ENCODE peak calls at places on chromosomes 4 and X, in five cellular contexts. B is aorta; Z is transverse colon; E is caudate nucleus; M is CD8-positive, alpha-beta memory T cell. P is an unnamed sample.

GRCh38 chrX:63281465-63281864 is 69.7 kb downstream of the SPIN4 start:
- DNase-seq in B (no peak), Z (no peak), E (no peak), M (no peak), P (no peak)

GRCh38 chrX:53716328-53717088 is 30.0 kb upstream of the HUWE1 start:
- DNase-seq in B (no peak), Z (peak), E (no peak), M (peak), P (no peak)

GRCh38 chrX:137743414-137743813 is 177.5 kb downstream of the ZIC3 start:
- DNase-seq in B (no peak), Z (no peak), E (no peak), M (no peak), P (no peak)

GRCh38 chr4:78171482-78171881 is 114.4 kb downstream of the FRAS1 start:
- DNase-seq in B (no peak), Z (no peak), E (no peak), M (no peak), P (no peak)

GRCh38 chr4:41549469-41549868 is 11.5 kb downstream of the LIMCH1 start:
- DNase-seq in B (no peak), Z (no peak), E (no peak), M (no peak), P (no peak)

GRCh38 chr4:138875886-138876608 is 139.5 kb upstream of the NOCT start:
- DNase-seq in B (no peak), Z (no peak), E (no peak), M (no peak), P (peak)

GRCh38 chr4:154643493-154643892 is 31.0 kb upstream of the FGG start:
- DNase-seq in B (no peak), Z (no peak), E (no peak), M (no peak), P (peak)

GRCh38 chr4:152257601-152258066 is 278.3 kb downstream of the FBXW7 start:
- DNase-seq in B (no peak), Z (no peak), E (no peak), M (no peak), P (peak)

GRCh38 chr4:97504713-97505112 is 638.6 kb downstream of the STPG2 start:
- DNase-seq in B (no peak), Z (no peak), E (no peak), M (no peak), P (no peak)

GRCh38 chr4:66769436-66769835 is 775.9 kb downstream of the CENPC start:
- DNase-seq in B (no peak), Z (no peak), E (no peak), M (no peak), P (no peak)

GRCh38 chr4:42464550-42465124 is 67.3 kb downstream of the SHISA3 start:
- DNase-seq in B (no peak), Z (no peak), E (no peak), M (no peak), P (no peak)

GRCh38 chr4:112279025-112279881 is 6.5 kb downstream of the TIFA start:
- DNase-seq in B (no peak), Z (no peak), E (no peak), M (no peak), P (no peak)

GRCh38 chrX:16822723-16823122 is 36.5 kb downstream of the TXLNG start:
- DNase-seq in B (no peak), Z (no peak), E (no peak), M (no peak), P (peak)

GRCh38 chr4:8647094-8647570 is 54.6 kb downstream of the CPZ start:
- DNase-seq in B (no peak), Z (no peak), E (no peak), M (no peak), P (no peak)

GRCh38 chr4:100690812-100691211 is 173.0 kb upstream of the EMCN start:
- DNase-seq in B (no peak), Z (no peak), E (no peak), M (no peak), P (no peak)

GRCh38 chrX:134753185-134754008 is 95.1 kb upstream of the PLAC1 start:
- DNase-seq in B (no peak), Z (no peak), E (no peak), M (no peak), P (peak)

GRCh38 chr4:145034727-145035211 is 63.2 kb downstream of the ANAPC10 start:
- DNase-seq in B (no peak), Z (no peak), E (no peak), M (no peak), P (peak)

GRCh38 chr4:14168919-14169318 is 541.4 kb upstream of the BOD1L1 start:
- DNase-seq in B (no peak), Z (peak), E (no peak), M (no peak), P (peak)

GRCh38 chr4:120084327-120084726 is 17.7 kb upstream of the MAD2L1 start:
- DNase-seq in B (no peak), Z (no peak), E (no peak), M (no peak), P (no peak)

DNA sequence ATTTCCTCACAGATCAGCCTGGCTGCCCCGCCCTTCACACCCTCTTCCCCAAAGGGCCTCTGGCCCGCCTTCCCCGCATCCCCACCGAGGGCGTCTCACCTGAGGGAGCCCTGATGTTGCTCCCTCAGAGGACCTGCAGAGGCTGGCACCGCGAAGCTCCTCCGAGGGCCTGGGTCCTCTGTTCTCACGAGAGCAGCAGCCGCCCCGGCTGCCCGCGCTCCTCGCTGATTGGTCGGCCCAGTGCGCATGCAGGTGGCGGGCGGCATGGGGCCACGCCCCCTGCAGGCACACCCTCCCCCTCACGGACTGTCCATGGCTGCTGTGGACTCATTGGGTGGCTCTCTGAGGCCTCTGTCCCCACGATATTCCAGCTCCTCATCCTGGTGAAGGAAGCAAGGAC is at the start of gene FAM9C:
- DNase-seq in B (no peak), Z (no peak), E (no peak), M (no peak), P (no peak)
- H3K27ac ChIP-seq in B (no peak), Z (no peak), E (no peak), M (no peak), P (no peak)

GRCh38 chrX:154731203-154731602 is 19.7 kb downstream of the GAB3 start:
- DNase-seq in B (no peak), Z (no peak), E (no peak), M (peak), P (no peak)
- H3K27ac ChIP-seq in B (no peak), Z (peak), E (no peak), M (peak), P (peak)

DNA sequence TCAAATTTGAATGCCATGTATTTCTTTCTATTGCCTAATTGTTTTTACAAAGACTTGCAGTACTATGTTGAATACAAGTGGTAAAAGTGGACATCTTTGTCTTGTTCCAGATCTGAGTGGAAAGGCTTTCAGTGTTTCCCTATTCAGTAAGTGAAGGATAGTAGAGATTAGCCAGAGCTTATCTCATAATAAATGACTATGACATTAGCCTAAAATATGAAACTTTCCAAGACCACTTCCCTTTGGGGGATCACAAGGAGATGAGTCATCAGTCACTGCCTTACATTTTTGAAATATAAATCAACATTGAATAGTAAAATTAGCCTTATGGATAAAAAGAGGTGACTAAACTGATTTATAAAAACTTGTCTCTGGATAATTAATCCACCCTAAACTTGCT is 554.1 kb upstream of the MAGEB2 start:
- DNase-seq in B (no peak), Z (no peak), E (no peak), M (no peak), P (no peak)
- H3K27ac ChIP-seq in B (no peak), Z (no peak), E (peak), M (no peak), P (no peak)

GRCh38 chrX:68669872-68670271 is 22.4 kb downstream of the STARD8 start:
- DNase-seq in B (no peak), Z (no peak), E (no peak), M (no peak), P (no peak)

GRCh38 chrX:68669094-68669830 is 21.8 kb downstream of the STARD8 start:
- DNase-seq in B (no peak), Z (no peak), E (no peak), M (no peak), P (no peak)

GRCh38 chrX:68671221-68671620 is 23.8 kb downstream of the STARD8 start:
- DNase-seq in B (no peak), Z (no peak), E (no peak), M (no peak), P (no peak)

GRCh38 chrX:68675466-68675865 is 28.0 kb downstream of the STARD8 start:
- DNase-seq in B (no peak), Z (no peak), E (no peak), M (no peak), P (no peak)

DNA sequence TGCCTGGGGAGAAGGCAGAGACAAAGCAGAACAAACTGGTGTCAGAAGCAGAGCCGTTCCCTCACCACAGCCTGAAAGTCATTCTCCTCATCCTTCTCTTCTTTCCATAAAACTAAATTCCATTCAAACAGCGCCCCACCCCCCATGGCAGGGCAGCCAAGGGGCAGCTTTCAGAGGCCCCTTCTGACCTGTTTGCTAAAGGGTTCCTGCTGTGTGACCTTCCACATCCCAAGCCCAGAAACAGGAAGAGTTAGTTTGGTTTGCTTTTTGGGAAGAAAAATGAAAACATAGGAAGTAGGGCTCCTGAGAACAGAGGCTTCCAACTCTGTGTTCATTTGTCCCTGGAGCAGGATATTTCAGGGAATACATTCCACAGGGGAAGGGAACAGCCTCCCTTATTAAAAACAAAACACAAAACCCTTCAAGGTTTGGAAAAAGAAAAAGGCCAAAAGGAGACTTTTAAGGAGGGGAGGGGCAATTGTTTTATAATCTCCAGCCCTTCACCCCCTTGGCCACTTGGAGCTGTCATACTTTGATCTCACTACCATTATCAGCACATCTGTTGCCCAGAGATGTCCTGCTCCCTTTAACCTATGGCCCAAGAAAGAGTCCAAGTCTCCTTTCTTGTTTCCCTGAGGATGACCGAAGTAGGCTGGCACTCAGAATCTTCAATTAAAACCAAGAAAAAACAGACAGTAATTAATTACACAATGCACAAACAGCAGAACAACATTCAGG is 25.3 kb downstream of the STARD8 start:
- DNase-seq in B (no peak), Z (no peak), E (no peak), M (no peak), P (no peak)
- H3K27ac ChIP-seq in B (no peak), Z (peak), E (no peak), M (no peak), P (no peak)

GRCh38 chr4:83110222-83110945 is 4.1 kb downstream of the PLAC8 start:
- DNase-seq in B (peak), Z (peak), E (peak), M (peak), P (peak)

GRCh38 chr4:83112239-83112638 is 2.3 kb downstream of the PLAC8 start:
- DNase-seq in B (no peak), Z (peak), E (no peak), M (no peak), P (no peak)

GRCh38 chr4:83112678-83113428 is 1.7 kb downstream of the PLAC8 start:
- DNase-seq in B (no peak), Z (peak), E (no peak), M (no peak), P (no peak)

GRCh38 chr4:83109480-83110221 is 4.9 kb downstream of the PLAC8 start:
- DNase-seq in B (peak), Z (peak), E (no peak), M (peak), P (peak)

GRCh38 chr4:83110970-83111369 is 3.6 kb downstream of the PLAC8 start:
- DNase-seq in B (no peak), Z (no peak), E (no peak), M (no peak), P (no peak)
- H3K27ac ChIP-seq in B (no peak), Z (peak), E (no peak), M (peak), P (peak)

DNA sequence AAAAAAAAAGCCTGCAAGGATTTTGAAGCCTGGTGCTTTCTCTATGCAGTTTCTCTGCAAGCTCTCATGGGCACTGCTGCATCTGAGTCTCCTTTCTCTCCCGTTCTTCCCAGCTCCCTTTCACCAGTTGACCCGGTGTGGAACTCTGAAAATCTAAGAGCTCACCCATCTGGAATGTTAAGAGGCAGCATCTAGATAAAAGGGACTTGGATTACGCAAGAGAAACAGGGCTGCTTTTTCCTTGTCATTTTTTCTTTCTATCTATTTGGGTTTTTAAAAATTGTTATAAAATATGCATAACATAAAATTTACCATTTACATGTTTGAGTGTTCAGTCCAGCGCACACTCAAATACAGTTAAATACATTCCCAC is 95.2 kb upstream of the RPS6KA3 start:
- DNase-seq in B (no peak), Z (no peak), E (no peak), M (no peak), P (peak)
- H3K27ac ChIP-seq in B (no peak), Z (peak), E (no peak), M (no peak), P (no peak)

GRCh38 chr4:185915271-185915670 is 103.3 kb upstream of the SORBS2 start:
- DNase-seq in B (no peak), Z (no peak), E (no peak), M (no peak), P (no peak)
- H3K27ac ChIP-seq in B (no peak), Z (no peak), E (no peak), M (no peak), P (no peak)

DNA sequence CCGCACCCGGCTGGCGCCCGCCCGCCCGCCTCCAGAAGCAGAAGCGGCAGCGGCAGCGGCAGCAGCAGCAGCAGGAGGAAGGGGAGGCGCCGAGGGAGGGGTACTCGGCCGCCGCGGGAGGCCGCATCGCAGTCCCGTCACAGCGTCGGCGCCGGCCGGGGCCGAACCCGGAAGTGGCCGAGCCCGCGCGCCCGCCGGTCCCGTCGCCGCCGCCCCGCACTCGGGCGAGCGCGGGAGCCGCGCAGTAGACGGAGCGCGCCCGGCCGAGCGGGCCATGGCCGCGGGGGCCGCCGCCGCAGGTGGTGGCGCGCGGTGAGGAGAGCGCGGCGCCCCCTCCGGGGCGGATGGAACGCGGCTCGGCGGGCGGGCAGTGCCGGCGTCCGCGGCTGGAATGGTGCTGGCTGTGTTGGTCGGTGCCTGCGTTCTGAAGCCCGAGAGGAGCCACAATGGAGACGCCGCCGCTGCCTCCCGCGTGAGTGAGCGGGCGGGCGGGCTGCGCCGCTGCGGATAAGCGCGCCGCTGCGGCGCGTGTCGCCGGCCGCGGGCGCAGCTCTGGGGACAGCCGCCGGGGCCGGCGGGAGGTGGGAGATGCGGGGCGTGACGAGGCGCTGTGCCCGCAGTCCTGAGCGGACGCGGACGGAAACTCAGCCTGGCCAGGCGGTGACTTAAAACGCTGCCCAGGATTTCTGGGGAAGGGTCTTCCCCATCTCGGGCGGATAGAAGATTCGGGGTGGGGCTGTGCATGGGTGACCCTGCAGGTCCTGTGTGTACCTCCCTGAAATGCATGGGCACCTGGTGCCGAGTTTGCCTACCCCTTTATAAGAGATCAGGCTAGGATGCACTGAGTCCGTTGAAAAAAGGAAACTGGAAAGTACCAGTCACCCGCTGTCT is at the start of gene KLHL2:
- DNase-seq in B (peak), Z (peak), E (peak), M (peak), P (peak)
- H3K27ac ChIP-seq in B (peak), Z (peak), E (peak), M (peak), P (peak)

DNA sequence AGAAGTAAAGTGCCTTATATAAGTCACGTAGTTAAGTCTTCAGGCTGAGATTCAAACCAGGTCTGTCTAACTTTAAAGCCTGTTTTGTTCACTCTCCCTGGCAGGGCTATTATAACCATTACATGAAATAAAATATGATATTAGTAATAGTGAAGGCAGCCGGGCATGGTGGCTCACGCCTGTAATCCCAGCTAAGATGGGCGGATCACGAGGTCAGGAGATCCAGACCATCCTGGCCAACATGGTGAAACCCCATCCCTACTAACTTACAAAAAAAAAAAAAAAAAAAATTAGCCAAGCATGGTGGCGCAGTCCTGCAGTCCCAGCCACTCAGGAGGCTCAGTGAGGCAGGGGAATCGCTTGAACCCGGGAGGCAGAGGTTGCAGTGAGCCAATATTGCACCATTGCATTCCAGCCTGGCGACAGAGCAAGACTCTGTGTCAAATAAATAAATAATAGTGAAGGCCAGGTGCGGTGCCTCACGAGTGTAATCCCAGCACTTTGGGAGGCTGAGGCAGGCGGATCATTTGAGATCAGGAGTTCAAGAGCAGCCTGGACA is 22.1 kb upstream of the SOWAHD start:
- DNase-seq in B (no peak), Z (no peak), E (no peak), M (no peak), P (no peak)
- H3K27ac ChIP-seq in B (no peak), Z (no peak), E (no peak), M (no peak), P (no peak)

P was measured in RWPE1.